ENCODE peak calls at places on chromosomes 5 and 9, in five cellular contexts. One of them, this sample, is unnamed.

GRCh38 chr9:2859776-2860379 is 16.0 kb upstream of the PUM3 start:
- DNase-seq in HepG2: peak
- DNase-seq in GM12878: no peak
- DNase-seq in K562: peak
- DNase-seq in IMR-90: peak
- DNase-seq in this sample: peak

GRCh38 chr5:94523018-94523417 is 95.4 kb downstream of the KIAA0825 start:
- DNase-seq in IMR-90: no peak
- DNase-seq in GM12878: no peak
- DNase-seq in HepG2: no peak
- DNase-seq in K562: no peak
- DNase-seq in this sample: peak

GRCh38 chr9:111870774-111871542 is 25.7 kb upstream of the UGCG start:
- DNase-seq in HepG2: no peak
- DNase-seq in GM12878: peak
- DNase-seq in IMR-90: no peak
- DNase-seq in K562: no peak
- DNase-seq in this sample: no peak

GRCh38 chr5:59042683-59043082 is 459.8 kb downstream of the RAB3C start:
- DNase-seq in IMR-90: no peak
- DNase-seq in GM12878: no peak
- DNase-seq in HepG2: no peak
- DNase-seq in K562: no peak
- DNase-seq in this sample: no peak

GRCh38 chr9:109499631-109500120 is 1.6 kb upstream of the PTPN3 start:
- DNase-seq in IMR-90: no peak
- DNase-seq in HepG2: peak
- DNase-seq in GM12878: no peak
- DNase-seq in K562: no peak
- DNase-seq in this sample: peak

GRCh38 chr5:100901851-100902341 is 1.2 kb downstream of the ST8SIA4 start:
- DNase-seq in GM12878: no peak
- DNase-seq in HepG2: no peak
- DNase-seq in K562: peak
- DNase-seq in IMR-90: no peak
- DNase-seq in this sample: no peak

GRCh38 chr9:70954126-70954525 is 167.3 kb downstream of the TRPM3 start:
- DNase-seq in HepG2: no peak
- DNase-seq in GM12878: no peak
- DNase-seq in K562: no peak
- DNase-seq in IMR-90: peak
- DNase-seq in this sample: no peak

GRCh38 chr5:137619191-137619870 is 116.6 kb downstream of the KLHL3 start:
- DNase-seq in IMR-90: peak
- DNase-seq in HepG2: no peak
- DNase-seq in GM12878: no peak
- DNase-seq in K562: peak
- DNase-seq in this sample: peak

GRCh38 chr9:133371261-133371711 is 4.6 kb downstream of the SURF4 start:
- DNase-seq in GM12878: no peak
- DNase-seq in K562: peak
- DNase-seq in IMR-90: no peak
- DNase-seq in HepG2: no peak
- DNase-seq in this sample: no peak

GRCh38 chr5:123601610-123602009 is 89.6 kb downstream of the CSNK1G3 start:
- DNase-seq in HepG2: no peak
- DNase-seq in IMR-90: no peak
- DNase-seq in GM12878: no peak
- DNase-seq in K562: no peak
- DNase-seq in this sample: no peak

GRCh38 chr5:133896446-133896845 is 72.0 kb downstream of the C5orf15 start:
- DNase-seq in HepG2: no peak
- DNase-seq in K562: no peak
- DNase-seq in IMR-90: no peak
- DNase-seq in GM12878: no peak
- DNase-seq in this sample: no peak

GRCh38 chr5:58774979-58775378 is 192.1 kb downstream of the RAB3C start:
- DNase-seq in GM12878: no peak
- DNase-seq in HepG2: no peak
- DNase-seq in K562: no peak
- DNase-seq in IMR-90: no peak
- DNase-seq in this sample: no peak

GRCh38 chr5:162593881-162594280 is 526.3 kb downstream of the GABRG2 start:
- DNase-seq in IMR-90: no peak
- DNase-seq in K562: peak
- DNase-seq in HepG2: no peak
- DNase-seq in GM12878: no peak
- DNase-seq in this sample: peak

GRCh38 chr9:87850405-87850804 is 32.3 kb upstream of the SPATA31E1 start:
- DNase-seq in K562: no peak
- DNase-seq in IMR-90: peak
- DNase-seq in HepG2: no peak
- DNase-seq in GM12878: no peak
- DNase-seq in this sample: no peak

GRCh38 chr9:109576762-109577161 is 78.7 kb upstream of the PTPN3 start:
- DNase-seq in HepG2: no peak
- DNase-seq in K562: no peak
- DNase-seq in GM12878: no peak
- DNase-seq in IMR-90: no peak
- DNase-seq in this sample: no peak

GRCh38 chr5:158590936-158591863 is 508.5 kb downstream of the EBF1 start:
- DNase-seq in HepG2: no peak
- DNase-seq in GM12878: no peak
- DNase-seq in IMR-90: no peak
- DNase-seq in K562: no peak
- DNase-seq in this sample: peak

GRCh38 chr5:140073296-140073695 is 30.2 kb upstream of the NRG2 start:
- DNase-seq in HepG2: no peak
- DNase-seq in K562: peak
- DNase-seq in IMR-90: peak
- DNase-seq in GM12878: no peak
- DNase-seq in this sample: peak

GRCh38 chr9:84697042-84697441 is 27.5 kb downstream of the NTRK2 start:
- DNase-seq in K562: no peak
- DNase-seq in GM12878: no peak
- DNase-seq in IMR-90: no peak
- DNase-seq in HepG2: no peak
- DNase-seq in this sample: no peak

GRCh38 chr5:58407042-58407709 is 52.7 kb downstream of the PLK2 start:
- DNase-seq in K562: no peak
- DNase-seq in HepG2: no peak
- DNase-seq in GM12878: no peak
- DNase-seq in IMR-90: peak
- DNase-seq in this sample: no peak

GRCh38 chr9:31597977-31598376 is 786.5 kb upstream of the ACO1 start:
- DNase-seq in K562: no peak
- DNase-seq in IMR-90: no peak
- DNase-seq in GM12878: no peak
- DNase-seq in HepG2: peak
- DNase-seq in this sample: no peak

GRCh38 chr5:96743805-96744559 is 63.8 kb downstream of the ERAP1 start:
- DNase-seq in K562: no peak
- DNase-seq in IMR-90: no peak
- DNase-seq in GM12878: no peak
- DNase-seq in HepG2: no peak
- DNase-seq in this sample: no peak

GRCh38 chr5:6601271-6601670 is 31.6 kb downstream of the NSUN2 start:
- DNase-seq in GM12878: no peak
- DNase-seq in HepG2: no peak
- DNase-seq in K562: no peak
- DNase-seq in IMR-90: no peak
- DNase-seq in this sample: no peak

GRCh38 chr5:43852276-43852675 is 249.3 kb downstream of the NNT start:
- DNase-seq in K562: no peak
- DNase-seq in HepG2: no peak
- DNase-seq in GM12878: no peak
- DNase-seq in IMR-90: no peak
- DNase-seq in this sample: no peak

GRCh38 chr5:138605254-138605972 is 30.2 kb upstream of the HSPA9 start:
- DNase-seq in GM12878: peak
- DNase-seq in IMR-90: no peak
- DNase-seq in K562: no peak
- DNase-seq in HepG2: no peak
- DNase-seq in this sample: no peak

GRCh38 chr9:34493972-34494535 is 28.7 kb downstream of the ENHO start:
- DNase-seq in IMR-90: peak
- DNase-seq in GM12878: no peak
- DNase-seq in HepG2: no peak
- DNase-seq in K562: peak
- DNase-seq in this sample: no peak

GRCh38 chr9:82255533-82255932 is 267.0 kb downstream of the SPATA31D1 start:
- DNase-seq in K562: no peak
- DNase-seq in GM12878: no peak
- DNase-seq in HepG2: no peak
- DNase-seq in IMR-90: no peak
- DNase-seq in this sample: peak

GRCh38 chr9:69023650-69024049 is 9.7 kb upstream of the PRKACG start:
- DNase-seq in IMR-90: no peak
- DNase-seq in HepG2: no peak
- DNase-seq in K562: no peak
- DNase-seq in GM12878: no peak
- DNase-seq in this sample: no peak

GRCh38 chr9:136028760-136029470 is 66.2 kb downstream of the NACC2 start:
- DNase-seq in K562: peak
- DNase-seq in HepG2: no peak
- DNase-seq in GM12878: no peak
- DNase-seq in IMR-90: no peak
- DNase-seq in this sample: no peak

GRCh38 chr5:77847814-77848290 is 71.7 kb upstream of the TBCA start:
- DNase-seq in GM12878: no peak
- DNase-seq in IMR-90: no peak
- DNase-seq in HepG2: no peak
- DNase-seq in K562: no peak
- DNase-seq in this sample: peak

GRCh38 chr9:34505370-34506120 is 17.2 kb downstream of the ENHO start:
- DNase-seq in HepG2: no peak
- DNase-seq in K562: no peak
- DNase-seq in IMR-90: no peak
- DNase-seq in GM12878: no peak
- DNase-seq in this sample: no peak

GRCh38 chr5:109690456-109691247 is 925 bp downstream of the MAN2A1 start:
- DNase-seq in GM12878: no peak
- DNase-seq in HepG2: peak
- DNase-seq in K562: peak
- DNase-seq in IMR-90: peak
- DNase-seq in this sample: peak

GRCh38 chr5:54795284-54795683 is 190.1 kb downstream of the ESM1 start:
- DNase-seq in IMR-90: no peak
- DNase-seq in HepG2: no peak
- DNase-seq in GM12878: no peak
- DNase-seq in K562: no peak
- DNase-seq in this sample: no peak

GRCh38 chr9:128657344-128657704 is 677 bp upstream of the DYNC2I2 start:
- DNase-seq in IMR-90: no peak
- DNase-seq in K562: no peak
- DNase-seq in GM12878: no peak
- DNase-seq in HepG2: no peak
- DNase-seq in this sample: no peak

DNA sequence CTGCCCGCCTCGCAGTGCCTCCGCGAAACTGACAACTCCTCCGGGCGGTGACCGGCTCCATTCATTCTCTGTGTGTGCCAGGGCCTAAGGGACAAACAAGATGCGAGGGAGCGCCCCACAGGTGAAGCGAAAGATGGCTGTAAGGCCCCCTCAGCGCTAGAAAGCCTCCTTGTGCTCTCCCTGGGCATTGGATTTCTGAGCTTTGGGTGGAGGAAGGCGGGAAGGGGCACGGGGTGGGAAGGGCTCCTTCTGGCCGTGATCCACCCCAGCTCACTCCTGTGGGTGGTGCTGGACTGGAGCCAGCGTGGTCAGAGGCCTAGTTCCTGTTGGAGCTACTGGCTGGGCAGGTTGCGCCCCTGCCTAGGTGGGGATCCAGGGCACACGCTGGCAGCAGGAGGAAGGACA is 943 bp downstream of the GALNT12 start:
- DNase-seq in K562: peak
- DNase-seq in IMR-90: no peak
- DNase-seq in HepG2: no peak
- DNase-seq in GM12878: no peak
- DNase-seq in this sample: no peak
- TF ChIP-seq MXI1 in K562: no peak
- TF ChIP-seq MXI1 in IMR-90: no peak
- TF ChIP-seq MXI1 in HepG2: no peak
- TF ChIP-seq MXI1 in GM12878: no peak
- TF ChIP-seq MXI1 in this sample: no peak

GRCh38 chr5:155106221-155106620 is 92.7 kb downstream of the KIF4B start:
- DNase-seq in HepG2: no peak
- DNase-seq in K562: no peak
- DNase-seq in GM12878: no peak
- DNase-seq in IMR-90: no peak
- DNase-seq in this sample: no peak
- TF ChIP-seq MXI1 in HepG2: no peak
- TF ChIP-seq MXI1 in K562: no peak
- TF ChIP-seq MXI1 in GM12878: no peak
- TF ChIP-seq MXI1 in IMR-90: no peak
- TF ChIP-seq MXI1 in this sample: no peak

DNA sequence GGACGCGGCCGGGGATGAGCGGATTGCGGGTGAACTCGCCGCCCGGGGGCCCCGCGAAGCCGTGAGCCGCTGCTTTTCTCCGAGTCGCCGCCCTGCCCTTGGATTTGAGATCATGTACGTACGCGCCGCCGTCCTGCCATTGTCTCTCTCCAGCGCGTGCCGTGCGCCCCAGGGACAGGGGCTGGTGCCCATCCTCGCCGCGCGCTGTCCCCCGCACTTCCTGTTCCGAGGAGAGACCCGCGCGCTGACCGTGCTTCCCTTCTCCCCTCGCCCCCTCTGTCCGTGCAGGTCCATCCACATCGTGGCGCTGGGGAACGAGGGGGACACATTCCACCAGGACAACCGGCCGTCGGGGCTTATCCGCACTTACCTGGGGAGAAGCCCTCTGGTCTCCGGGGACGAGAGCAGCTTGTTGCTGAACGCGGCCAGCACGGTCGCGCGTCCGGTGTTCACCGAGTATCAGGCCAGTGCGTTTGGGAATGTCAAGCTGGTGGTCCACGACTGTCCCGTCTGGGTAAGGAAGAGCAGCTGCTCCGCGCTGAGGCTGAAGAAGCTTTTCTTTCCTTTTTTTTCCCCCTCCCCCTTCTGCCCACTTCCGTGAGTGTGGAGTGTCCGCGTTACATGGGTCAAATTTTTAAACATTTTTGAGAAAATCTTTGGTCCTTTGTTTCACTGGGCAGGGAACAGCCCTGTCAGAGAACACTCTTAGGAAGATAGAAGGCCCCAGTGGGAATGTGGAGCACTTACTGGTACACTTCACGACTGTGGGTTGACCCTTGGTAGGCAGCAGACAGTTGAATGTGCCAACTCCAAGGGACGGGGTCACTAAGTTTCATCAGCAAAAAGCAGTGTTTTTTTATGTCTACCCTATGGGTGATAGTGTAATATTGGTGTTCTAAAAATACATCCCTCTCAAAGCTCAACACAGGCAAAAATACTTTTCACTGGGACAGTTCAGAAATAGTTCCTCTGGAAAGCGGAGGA is 727 bp downstream of the RHOBTB3 start:
- DNase-seq in GM12878: no peak
- DNase-seq in K562: peak
- DNase-seq in IMR-90: peak
- DNase-seq in HepG2: peak
- DNase-seq in this sample: peak
- TF ChIP-seq MXI1 in GM12878: peak
- TF ChIP-seq MXI1 in K562: no peak
- TF ChIP-seq MXI1 in IMR-90: no peak
- TF ChIP-seq MXI1 in HepG2: no peak
- TF ChIP-seq MXI1 in this sample: peak

GRCh38 chr5:177370488-177371119 is 12.9 kb downstream of the RGS14 start:
- DNase-seq in IMR-90: peak
- DNase-seq in K562: peak
- DNase-seq in GM12878: no peak
- DNase-seq in HepG2: peak
- DNase-seq in this sample: peak
- TF ChIP-seq MXI1 in IMR-90: peak
- TF ChIP-seq MXI1 in K562: peak
- TF ChIP-seq MXI1 in GM12878: no peak
- TF ChIP-seq MXI1 in HepG2: peak
- TF ChIP-seq MXI1 in this sample: peak

This sample was measured in SK-N-SH.